ENCODE peak calls at places on chromosomes 5 and 9, in four cellular contexts. P is AG08395, Z is NCI-H1694 treated with DMSO at 0.1 percent for 48 hours, D is cardiac muscle cell. W is an unnamed sample.

GRCh38 chr5:69024241-69024651 is 69.6 kb upstream of the SLC30A5 start:
- DNase-seq in D (peak; percentile 65), Z (peak; percentile 44), P (peak; percentile 23), W (peak; percentile 36)

GRCh38 chr9:125540497-125540896 is 166.5 kb downstream of the MAPKAP1 start:
- DNase-seq in P (no peak), Z (no peak), D (no peak), W (no peak)

GRCh38 chr9:89225587-89225986 is 47.0 kb upstream of the SHC3 start:
- DNase-seq in P (no peak), Z (no peak), D (no peak), W (no peak)

GRCh38 chr5:1315709-1316587 is 21.1 kb upstream of the TERT start:
- DNase-seq in D (no peak), P (no peak), Z (peak; percentile 25), W (peak; percentile 99)

GRCh38 chr9:121992571-121993212 is 100.4 kb downstream of the TTLL11 start:
- DNase-seq in D (peak; percentile 91), P (peak; percentile 78), Z (peak; percentile 78), W (peak; percentile 76)

GRCh38 chr5:173554038-173554955 is 62.2 kb downstream of the BOD1 start:
- DNase-seq in P (no peak), D (no peak), Z (no peak), W (no peak)

GRCh38 chr5:54673523-54674225 is 156.1 kb downstream of the SNX18 start:
- DNase-seq in Z (no peak), P (no peak), D (peak; percentile 40), W (no peak)

GRCh38 chr9:127450170-127450830 is 906 bp downstream of the RPL12 start:
- DNase-seq in P (peak; percentile 50), Z (no peak), D (peak; percentile 11), W (no peak)

GRCh38 chr5:2761921-2762488 is 10.5 kb upstream of the IRX2 start:
- DNase-seq in P (no peak), D (no peak), Z (no peak), W (no peak)

GRCh38 chr9:101738566-101739183 is at the start of gene GRIN3A:
- DNase-seq in Z (peak; percentile 55), D (peak; percentile 21), P (peak; percentile 6), W (no peak)

GRCh38 chr9:130118841-130119520 is 53.2 kb upstream of the NCS1 start:
- DNase-seq in D (no peak), P (peak; percentile 33), Z (peak; percentile 99), W (peak; percentile 88)